ENCODE peak calls at places on chromosomes 13 and 19, in four cellular contexts. J, I, Y and P are unnamed samples.

GRCh38 chr19:39514840-39515550 is at the start of gene SELENOV:
- DNase-seq in J (no peak), I (no peak), Y (no peak), P (no peak)

GRCh38 chr13:100608906-100609305 is 20.3 kb upstream of the GGACT start:
- DNase-seq in J (no peak), I (no peak), Y (peak), P (no peak)

GRCh38 chr19:47609885-47610545 is 1.1 kb downstream of the BICRA start:
- DNase-seq in J (peak), I (peak), Y (peak), P (no peak)

GRCh38 chr13:20609145-20609544 is 42.2 kb downstream of the IFT88 start:
- DNase-seq in J (no peak), I (no peak), Y (no peak), P (no peak)

GRCh38 chr13:79663977-79664636 is 183.2 kb downstream of the NDFIP2 start:
- DNase-seq in J (no peak), I (no peak), Y (no peak), P (no peak)

GRCh38 chr13:103164239-103164638 is 98.0 kb upstream of the SLC10A2 start:
- DNase-seq in J (no peak), I (no peak), Y (no peak), P (no peak)

GRCh38 chr19:12834418-12834943 is at the start of gene RTBDN:
- DNase-seq in J (no peak), I (no peak), Y (no peak), P (no peak)

GRCh38 chr19:45554481-45554880 is 30.1 kb downstream of the OPA3 start:
- DNase-seq in J (no peak), I (no peak), Y (no peak), P (no peak)

GRCh38 chr19:22137791-22138190 is 59.0 kb downstream of the ZNF676 start:
- DNase-seq in J (no peak), I (no peak), Y (no peak), P (no peak)

GRCh38 chr19:3404324-3405260 is 38.2 kb downstream of the NFIC start:
- DNase-seq in J (peak), I (peak), Y (peak), P (peak)

GRCh38 chr19:3655402-3656072 is 28.9 kb upstream of the CACTIN start:
- DNase-seq in J (no peak), I (peak), Y (no peak), P (no peak)

GRCh38 chr19:29596080-29596479 is 10.0 kb upstream of the POP4 start:
- DNase-seq in J (no peak), I (no peak), Y (no peak), P (no peak)

GRCh38 chr19:49570997-49571676 is 9.2 kb downstream of the NOSIP start:
- DNase-seq in J (no peak), I (peak), Y (no peak), P (no peak)

GRCh38 chr13:50809133-50810090 is 34.1 kb downstream of the DLEU7 start:
- DNase-seq in J (no peak), I (no peak), Y (no peak), P (peak)

GRCh38 chr13:33931397-33931987 is 113.5 kb downstream of the RFC3 start:
- DNase-seq in J (no peak), I (no peak), Y (no peak), P (peak)

GRCh38 chr13:97030705-97031452 is 36.6 kb upstream of the OXGR1 start:
- DNase-seq in J (no peak), I (no peak), Y (no peak), P (no peak)

GRCh38 chr19:56577719-56578602 is 10.7 kb downstream of the ZNF470 start:
- DNase-seq in J (no peak), I (no peak), Y (no peak), P (no peak)

GRCh38 chr13:51444922-51445321 is 7.9 kb downstream of the INTS6 start:
- DNase-seq in J (no peak), I (no peak), Y (no peak), P (no peak)

GRCh38 chr19:49422407-49423277 is 599 bp downstream of the PTH2 start:
- DNase-seq in J (no peak), I (no peak), Y (no peak), P (no peak)

GRCh38 chr19:21568816-21569496 is 63.6 kb downstream of the ZNF429 start:
- DNase-seq in J (peak), I (peak), Y (peak), P (peak)

GRCh38 chr13:53520132-53520531 is 491.5 kb downstream of the OLFM4 start:
- DNase-seq in J (no peak), I (no peak), Y (no peak), P (no peak)

GRCh38 chr19:18481505-18482222 is 40.2 kb downstream of the ELL start:
- DNase-seq in J (no peak), I (no peak), Y (no peak), P (no peak)

GRCh38 chr13:95462801-95463200 is 89.7 kb upstream of the CLDN10 start:
- DNase-seq in J (no peak), I (no peak), Y (no peak), P (no peak)

GRCh38 chr13:55567721-55568625 is 1572.7 kb upstream of the PRR20A start:
- DNase-seq in J (no peak), I (no peak), Y (no peak), P (no peak)

GRCh38 chr19:49409441-49410029 is 13.7 kb downstream of the PTH2 start:
- DNase-seq in J (no peak), I (no peak), Y (no peak), P (no peak)

GRCh38 chr13:56189439-56189838 is 951.3 kb upstream of the PRR20A start:
- DNase-seq in J (no peak), I (no peak), Y (no peak), P (no peak)

GRCh38 chr19:28039677-28040381 is 1173.1 kb downstream of the UQCRFS1 start:
- DNase-seq in J (no peak), I (no peak), Y (no peak), P (no peak)

GRCh38 chr19:53424968-53425597 is 6.7 kb upstream of the ZNF761 start:
- DNase-seq in J (peak), I (peak), Y (peak), P (peak)

GRCh38 chr13:82356667-82357066 is 1525.6 kb downstream of the SLITRK1 start:
- DNase-seq in J (no peak), I (no peak), Y (no peak), P (no peak)

GRCh38 chr19:8148088-8148409 is 1.3 kb downstream of the FBN3 start:
- DNase-seq in J (no peak), I (no peak), Y (no peak), P (no peak)

GRCh38 chr19:8146877-8147575 is 2.4 kb downstream of the FBN3 start:
- DNase-seq in J (no peak), I (no peak), Y (no peak), P (no peak)

GRCh38 chr19:8147579-8147978 is 1.8 kb downstream of the FBN3 start:
- DNase-seq in J (peak), I (no peak), Y (no peak), P (no peak)

GRCh38 chr19:8149261-8150094 is at the start of gene FBN3:
- DNase-seq in J (no peak), I (no peak), Y (no peak), P (no peak)

GRCh38 chr19:8148410-8149231 is 771 bp downstream of the FBN3 start:
- DNase-seq in J (no peak), I (no peak), Y (no peak), P (no peak)
- H3K4me3 ChIP-seq in J (no peak), I (peak), Y (no peak), P (peak)

GRCh38 chr13:41271456-41272285 is 8.3 kb upstream of the MTRF1 start:
- DNase-seq in J (no peak), I (no peak), Y (no peak), P (no peak)
- H3K27ac ChIP-seq in J (no peak), I (no peak), Y (no peak), P (no peak)

DNA sequence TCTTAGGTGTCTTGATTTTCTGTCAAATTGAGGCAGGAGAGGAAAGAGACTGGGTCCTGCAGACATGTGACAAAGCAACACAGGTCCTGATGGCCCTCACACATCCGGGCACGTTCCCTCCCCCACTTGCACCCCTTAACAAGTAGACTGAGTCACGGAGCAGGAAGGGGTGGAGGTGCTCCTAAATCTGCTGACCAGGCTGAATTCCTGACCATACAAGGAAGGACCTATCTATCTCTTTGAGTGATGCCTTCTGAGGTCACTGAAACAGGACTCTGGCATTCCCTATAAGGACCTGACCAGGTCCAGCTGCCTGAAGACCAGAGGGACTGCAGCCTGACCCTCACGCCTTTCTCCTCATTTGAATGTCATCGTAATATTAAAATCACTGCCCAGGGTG is 250.3 kb downstream of the COL4A1 start:
- DNase-seq in J (no peak), I (no peak), Y (no peak), P (no peak)
- H3K4me3 ChIP-seq in J (no peak), I (no peak), Y (no peak), P (no peak)

GRCh38 chr13:44292545-44292944 is 81.1 kb upstream of the SERP2 start:
- DNase-seq in J (no peak), I (no peak), Y (no peak), P (no peak)
- H3K27ac ChIP-seq in J (no peak), I (peak), Y (no peak), P (no peak)

GRCh38 chr13:44537238-44537637 is 38.9 kb downstream of the TSC22D1 start:
- DNase-seq in J (no peak), I (no peak), Y (no peak), P (no peak)
- H3K4me3 ChIP-seq in J (no peak), I (no peak), Y (no peak), P (no peak)

GRCh38 chr13:44385847-44386246 is 12.2 kb downstream of the SERP2 start:
- DNase-seq in J (no peak), I (no peak), Y (no peak), P (no peak)

GRCh38 chr13:44382635-44383145 is 9.1 kb downstream of the SERP2 start:
- DNase-seq in J (no peak), I (peak), Y (no peak), P (peak)

GRCh38 chr13:44385401-44385800 is 11.8 kb downstream of the SERP2 start:
- DNase-seq in J (no peak), I (no peak), Y (no peak), P (no peak)

GRCh38 chr13:44383945-44384344 is 10.3 kb downstream of the SERP2 start:
- DNase-seq in J (no peak), I (no peak), Y (no peak), P (no peak)

GRCh38 chr13:44384778-44385177 is 11.2 kb downstream of the SERP2 start:
- DNase-seq in J (no peak), I (no peak), Y (no peak), P (no peak)
- H3K27ac ChIP-seq in J (no peak), I (no peak), Y (no peak), P (no peak)

GRCh38 chr19:8342684-8343482 is at the start of gene KANK3:
- DNase-seq in J (peak), I (peak), Y (peak), P (peak)
- H3K4me3 ChIP-seq in J (peak), I (peak), Y (peak), P (peak)

GRCh38 chr13:98854448-98854847 is 102.0 kb upstream of the SLC15A1 start:
- DNase-seq in J (no peak), I (no peak), Y (no peak), P (no peak)

GRCh38 chr13:98853791-98854191 is 101.3 kb upstream of the SLC15A1 start:
- DNase-seq in J (no peak), I (peak), Y (no peak), P (no peak)

GRCh38 chr13:98858206-98858605 is 105.7 kb upstream of the SLC15A1 start:
- DNase-seq in J (no peak), I (no peak), Y (no peak), P (no peak)

GRCh38 chr13:98860491-98860890 is 108.0 kb upstream of the SLC15A1 start:
- DNase-seq in J (no peak), I (no peak), Y (no peak), P (no peak)

DNA sequence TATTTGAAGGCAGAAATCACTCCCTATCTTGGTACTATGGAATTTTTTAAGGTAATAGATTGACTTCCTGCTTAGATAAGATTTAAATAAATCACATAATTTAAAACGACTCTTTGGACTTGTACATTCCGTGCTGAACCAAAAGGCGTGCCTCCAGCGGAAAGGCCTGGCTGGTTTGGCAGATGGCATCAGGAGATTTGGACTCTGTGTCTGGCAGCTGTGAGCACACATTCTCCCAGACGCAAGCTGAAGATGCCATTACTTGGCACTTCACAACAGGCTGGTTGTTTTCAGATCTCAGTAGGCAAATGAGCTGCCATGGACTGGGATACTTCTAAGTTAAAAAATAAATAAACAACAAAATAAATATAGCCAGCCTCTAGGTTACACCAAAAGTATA is 104.5 kb upstream of the SLC15A1 start:
- DNase-seq in J (no peak), I (peak), Y (peak), P (peak)
- H3K27ac ChIP-seq in J (no peak), I (peak), Y (peak), P (peak)

GRCh38 chr19:35495107-35496064 is 5.1 kb upstream of the KRTDAP start:
- DNase-seq in J (peak), I (peak), Y (peak), P (peak)
- H3K4me3 ChIP-seq in J (no peak), I (no peak), Y (no peak), P (no peak)